ENCODE peak calls at places on chromosomes 11 and 22, in seven cellular contexts. L, P, Y, R, Q, C and D are unnamed samples.

GRCh38 chr11:108496643-108497256 is 1.4 kb downstream of the POGLUT3 start:
- DNase-seq in C (no peak), P (no peak), L (no peak), Q (no peak), Y (no peak), R (no peak), D (peak)

GRCh38 chr22:26398741-26399153 is 30.3 kb upstream of the ASPHD2 start:
- DNase-seq in C (peak), R (peak), Q (peak), Y (peak), P (no peak), L (peak), D (peak)

GRCh38 chr11:28384418-28384817 is 276.2 kb downstream of the METTL15 start:
- DNase-seq in C (no peak), Y (no peak), Q (no peak), L (peak), P (no peak), R (no peak), D (no peak)

GRCh38 chr11:13135385-13136271 is 126.5 kb downstream of the RASSF10 start:
- DNase-seq in C (no peak), L (peak), Q (no peak), P (no peak), Y (no peak), R (no peak), D (no peak)

GRCh38 chr11:68074584-68075352 is 35.9 kb downstream of the TCIRG1 start:
- DNase-seq in Y (no peak), Q (no peak), P (no peak), R (no peak), C (no peak), L (no peak), D (no peak)

GRCh38 chr11:30282289-30282631 is 40.6 kb upstream of the ARL14EP start:
- DNase-seq in R (no peak), Q (no peak), P (no peak), C (peak), Y (no peak), L (no peak), D (no peak)

GRCh38 chr22:31130873-31131272 is 8.1 kb downstream of the INPP5J start:
- DNase-seq in Y (no peak), L (no peak), P (no peak), Q (peak), C (no peak), R (no peak), D (no peak)

GRCh38 chr11:20467458-20468185 is 80.1 kb downstream of the PRMT3 start:
- DNase-seq in R (no peak), C (no peak), L (no peak), Y (no peak), P (no peak), Q (no peak), D (no peak)

GRCh38 chr22:33438273-33438672 is 380.1 kb upstream of the SYN3 start:
- DNase-seq in Q (no peak), R (no peak), Y (peak), L (peak), C (no peak), P (no peak), D (peak)

GRCh38 chr11:64206457-64207246 is at the start of gene FERMT3:
- DNase-seq in C (peak), R (peak), L (no peak), Y (peak), Q (peak), P (peak), D (peak)

GRCh38 chr11:91163619-91164451 is 941.0 kb upstream of the CHORDC1 start:
- DNase-seq in L (peak), C (no peak), R (no peak), P (no peak), Y (no peak), Q (no peak), D (no peak)

GRCh38 chr11:44673691-44674090 is 53.1 kb upstream of the TSPAN18 start:
- DNase-seq in Q (no peak), P (no peak), C (no peak), L (no peak), Y (no peak), R (no peak), D (peak)

GRCh38 chr22:26671317-26672059 is 14.1 kb downstream of the MIAT start:
- DNase-seq in C (peak), P (peak), Y (peak), Q (peak), L (no peak), R (no peak), D (no peak)

GRCh38 chr11:364991-365390 is 4.3 kb upstream of the B4GALNT4 start:
- DNase-seq in Y (no peak), R (no peak), L (no peak), Q (no peak), P (no peak), C (no peak), D (no peak)

GRCh38 chr11:82796970-82797594 is 63.4 kb upstream of the FAM181B start:
- DNase-seq in Q (no peak), L (no peak), P (peak), R (no peak), Y (no peak), C (peak), D (no peak)

GRCh38 chr11:78630561-78631303 is 56.1 kb upstream of the NARS2 start:
- DNase-seq in Y (no peak), R (no peak), C (no peak), L (no peak), P (no peak), Q (no peak), D (no peak)

GRCh38 chr11:79950741-79951140 is 509.9 kb upstream of the TENM4 start:
- DNase-seq in P (no peak), Y (no peak), L (no peak), C (no peak), R (no peak), Q (no peak), D (no peak)

GRCh38 chr11:123729602-123730001 is 11.9 kb downstream of the ZNF202 start:
- DNase-seq in L (no peak), C (no peak), R (no peak), Q (no peak), P (no peak), Y (no peak), D (no peak)

GRCh38 chr11:6635082-6635932 is 16.1 kb upstream of the TPP1 start:
- DNase-seq in L (no peak), Y (peak), Q (no peak), R (no peak), P (peak), C (peak), D (peak)

GRCh38 chr11:64848779-64849599 is 4.5 kb upstream of the CDC42BPG start:
- DNase-seq in R (no peak), Q (peak), L (no peak), Y (no peak), C (peak), P (no peak), D (peak)

GRCh38 chr22:21921729-21922128 is 30.9 kb downstream of the PPM1F start:
- DNase-seq in R (no peak), C (no peak), P (no peak), Q (no peak), L (no peak), Y (no peak), D (no peak)

GRCh38 chr11:64561984-64562722 is 28.9 kb upstream of the SLC22A12 start:
- DNase-seq in L (no peak), C (no peak), R (no peak), P (no peak), Q (no peak), Y (no peak), D (no peak)

GRCh38 chr11:13388741-13389140 is 74.3 kb downstream of the BTBD10 start:
- DNase-seq in P (no peak), Q (no peak), C (no peak), R (no peak), Y (no peak), L (no peak), D (no peak)

GRCh38 chr11:71249301-71249700 is 3.1 kb downstream of the SHANK2 start:
- DNase-seq in L (no peak), P (no peak), C (no peak), R (no peak), Y (no peak), Q (peak), D (no peak)

GRCh38 chr22:28329582-28330073 is 350.0 kb downstream of the TTC28 start:
- DNase-seq in Q (no peak), P (no peak), R (no peak), C (no peak), Y (no peak), L (no peak), D (peak)

GRCh38 chr11:111840143-111840542 is 31.2 kb downstream of the ALG9 start:
- DNase-seq in R (no peak), C (no peak), Q (no peak), P (no peak), Y (no peak), L (no peak), D (no peak)

GRCh38 chr11:2158291-2158737 is 2.7 kb downstream of the INS start:
- DNase-seq in Y (no peak), Q (no peak), C (no peak), P (no peak), R (no peak), L (no peak), D (no peak)
- H3K4me3 ChIP-seq in Y (no peak), Q (no peak), C (no peak), P (no peak), R (no peak), L (no peak), D (no peak)

GRCh38 chr11:17012179-17012578 is 2.0 kb downstream of the PLEKHA7 start:
- DNase-seq in P (no peak), C (no peak), R (no peak), Q (no peak), L (no peak), Y (no peak), D (no peak)

GRCh38 chr11:17010851-17011420 is 3.3 kb downstream of the PLEKHA7 start:
- DNase-seq in P (no peak), C (no peak), Y (no peak), Q (no peak), R (no peak), L (no peak), D (no peak)

GRCh38 chr11:17013548-17014320 is 480 bp downstream of the PLEKHA7 start:
- DNase-seq in L (no peak), C (peak), R (peak), Q (peak), P (no peak), Y (no peak), D (no peak)

GRCh38 chr11:17014321-17014773 is at the start of gene PLEKHA7:
- DNase-seq in C (peak), R (no peak), Q (peak), L (peak), P (no peak), Y (no peak), D (no peak)

DNA sequence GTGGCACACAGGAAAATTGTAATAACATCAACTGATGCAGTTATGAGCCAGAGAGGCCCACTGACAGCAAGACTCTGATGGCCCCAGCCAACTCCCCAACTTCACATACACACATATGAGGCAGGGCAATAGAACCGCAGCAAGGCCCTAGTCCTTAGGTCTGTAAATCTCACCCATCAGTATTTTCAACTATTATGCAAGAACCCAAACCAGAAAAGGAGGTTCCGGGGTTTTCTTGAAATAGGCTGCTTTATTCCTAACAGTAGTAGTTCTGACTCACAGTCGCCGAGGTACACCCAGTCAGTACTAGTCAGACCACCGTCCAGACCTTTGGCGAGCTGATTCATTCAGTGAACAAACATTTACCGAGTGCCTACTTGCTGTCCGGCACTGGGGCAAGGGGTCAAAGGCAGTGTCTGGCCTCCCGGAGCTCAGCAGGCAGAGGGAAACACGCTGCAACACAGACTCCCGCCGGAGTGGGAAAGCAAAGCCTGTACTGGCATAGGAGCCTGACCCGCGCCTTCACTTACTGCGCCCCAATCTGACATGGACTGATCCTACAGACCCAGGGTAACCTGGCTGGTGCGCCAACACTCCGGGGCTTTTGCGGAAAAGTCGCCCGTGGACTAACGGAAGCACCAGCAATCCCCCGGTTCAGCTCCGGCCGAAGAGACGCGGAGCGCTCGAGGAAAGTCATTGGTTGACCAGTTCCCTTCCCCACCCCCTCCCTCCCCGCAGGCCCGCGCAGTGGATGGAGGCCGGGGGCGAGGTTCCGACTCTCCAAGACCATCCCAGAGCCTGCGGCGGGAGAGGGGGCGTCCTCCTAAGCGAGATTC is 1.3 kb downstream of the PLEKHA7 start:
- DNase-seq in L (peak), R (peak), C (peak), Y (peak), Q (peak), P (peak), D (no peak)
- TF ChIP-seq POLR2A in L (no peak), R (no peak), C (peak), Y (peak), Q (no peak), P (no peak), D (no peak)

DNA sequence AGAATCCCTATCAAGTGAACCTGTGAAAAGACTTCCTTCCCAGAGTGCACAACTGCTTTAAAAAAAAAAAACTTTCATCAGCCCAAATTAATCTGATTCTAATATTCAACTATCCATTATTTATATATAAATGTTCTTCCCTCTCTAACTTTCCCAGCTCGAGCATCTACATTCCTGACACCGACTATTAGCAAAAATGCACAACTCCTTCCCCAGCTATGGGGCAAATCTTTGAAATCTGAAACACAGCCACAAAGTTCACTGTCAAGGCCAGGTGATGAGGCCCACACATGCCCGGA is 2.3 kb downstream of the PHF21A start:
- DNase-seq in C (no peak), L (no peak), Y (no peak), R (no peak), P (no peak), Q (no peak), D (no peak)
- H3K4me3 ChIP-seq in C (peak), L (peak), Y (peak), R (peak), P (peak), Q (peak), D (peak)

DNA sequence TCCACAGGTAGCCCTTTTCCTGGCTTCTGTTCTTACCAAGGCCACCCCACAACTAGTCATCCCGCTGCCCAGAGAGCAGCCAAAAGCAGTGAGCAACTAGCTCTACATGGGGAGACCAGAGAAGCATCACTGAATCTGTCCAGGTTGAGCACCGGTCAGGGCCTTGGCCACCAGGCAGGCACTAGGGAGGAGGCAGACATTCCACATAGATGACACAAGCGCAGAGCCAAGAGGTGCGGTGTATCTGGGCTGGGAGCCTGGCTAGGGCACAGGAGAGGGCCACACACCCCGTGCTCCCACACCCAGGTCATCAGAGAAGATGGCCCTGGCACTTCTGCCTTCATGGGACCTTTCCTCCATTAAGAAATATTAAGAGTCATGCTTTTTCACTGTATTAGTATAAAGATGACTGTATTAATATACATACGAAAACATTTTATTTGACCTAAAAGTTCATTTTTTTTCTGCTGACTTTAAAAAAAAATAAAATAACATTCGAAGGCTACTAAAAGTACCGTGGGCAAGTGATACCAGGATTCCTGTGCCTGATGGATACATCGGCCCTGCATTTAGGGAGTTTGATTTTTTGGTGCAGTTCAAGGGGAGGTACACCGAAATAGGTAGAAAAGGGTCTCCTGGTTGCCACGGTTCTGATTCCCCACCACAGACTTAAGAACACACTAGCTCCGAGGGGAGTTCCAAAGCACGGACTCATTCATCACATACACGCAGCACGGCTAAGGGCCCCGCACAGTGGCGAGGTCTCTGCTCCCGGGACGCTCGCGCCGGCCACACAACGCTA is 1.2 kb downstream of the DGCR2 start:
- DNase-seq in Y (no peak), R (peak), P (peak), C (peak), L (peak), Q (peak), D (no peak)
- TF ChIP-seq POLR2A in Y (no peak), R (no peak), P (no peak), C (peak), L (no peak), Q (no peak), D (no peak)

GRCh38 chr22:25388866-25389540 is 169.6 kb downstream of the CRYBB2 start:
- DNase-seq in P (no peak), C (no peak), R (no peak), L (no peak), Y (no peak), Q (no peak), D (peak)
- H3K4me3 ChIP-seq in P (no peak), C (no peak), R (no peak), L (no peak), Y (no peak), Q (no peak), D (no peak)

GRCh38 chr11:33015621-33016551 is at the start of gene DEPDC7:
- DNase-seq in P (peak), Y (peak), Q (peak), R (peak), C (peak), L (peak), D (peak)
- TF ChIP-seq POLR2A in P (peak), Y (no peak), Q (no peak), R (no peak), C (no peak), L (peak), D (no peak)

GRCh38 chr11:1481861-1482441 is 4.6 kb downstream of the MOB2 start:
- DNase-seq in C (no peak), Q (no peak), P (peak), L (no peak), R (no peak), Y (peak), D (no peak)

GRCh38 chr11:1484061-1484671 is 2.4 kb downstream of the MOB2 start:
- DNase-seq in P (no peak), C (no peak), Q (no peak), Y (peak), L (no peak), R (no peak), D (no peak)

GRCh38 chr11:1482581-1483444 is 3.8 kb downstream of the MOB2 start:
- DNase-seq in R (no peak), Q (peak), Y (peak), C (no peak), L (no peak), P (peak), D (no peak)

GRCh38 chr11:1484716-1485503 is 1.7 kb downstream of the MOB2 start:
- DNase-seq in L (no peak), R (no peak), Y (no peak), Q (no peak), P (peak), C (no peak), D (no peak)

DNA sequence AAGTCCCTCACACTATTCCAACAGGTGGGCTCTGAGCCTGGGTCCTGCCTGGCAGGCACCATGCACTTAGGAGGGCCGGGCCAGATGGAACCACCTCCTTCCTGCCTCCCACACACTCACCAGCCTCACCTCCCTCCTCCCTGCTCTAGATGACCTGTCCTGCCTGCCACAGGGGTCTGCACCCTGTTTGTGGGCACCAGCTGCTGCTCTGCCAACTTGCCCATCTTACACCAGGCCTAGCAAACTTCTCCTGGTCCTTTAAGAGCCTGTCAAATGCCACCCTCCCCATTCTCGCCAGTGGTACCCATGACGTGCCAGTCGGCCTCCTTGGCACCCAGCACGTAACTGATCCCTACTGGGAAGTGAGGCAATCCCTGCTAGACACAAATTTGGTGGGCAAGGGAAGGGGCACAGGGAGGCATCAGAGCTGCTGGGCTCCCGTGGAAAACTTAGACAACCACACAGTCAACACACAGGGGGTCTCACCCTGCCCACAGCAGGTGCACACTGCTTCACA is 3.1 kb downstream of the MOB2 start:
- DNase-seq in L (no peak), Y (peak), Q (no peak), R (no peak), P (no peak), C (no peak), D (no peak)
- H3K4me3 ChIP-seq in L (no peak), Y (no peak), Q (no peak), R (no peak), P (no peak), C (no peak), D (no peak)

DNA sequence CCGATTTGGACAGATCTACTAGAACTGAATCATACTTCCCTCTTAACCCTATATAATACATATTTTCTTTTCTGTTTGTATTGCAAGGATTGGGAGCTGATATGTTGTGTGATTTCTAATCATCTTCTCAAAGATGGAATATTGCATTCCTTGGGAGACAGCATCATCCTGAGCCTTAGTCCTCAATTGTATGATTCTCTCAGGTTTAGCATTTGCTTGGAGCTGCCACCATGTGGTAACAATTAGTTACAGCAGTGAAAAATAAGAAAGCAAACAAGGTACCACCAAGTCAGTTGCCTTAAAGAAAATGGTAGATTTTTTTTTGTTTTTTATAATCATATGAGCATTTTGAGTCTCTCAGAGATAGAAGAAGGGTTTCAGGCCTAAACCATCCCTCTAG is 11.9 kb downstream of the SNX19 start:
- DNase-seq in R (no peak), L (no peak), P (no peak), Y (no peak), C (no peak), Q (no peak), D (no peak)
- TF ChIP-seq POLR2A in R (no peak), L (no peak), P (no peak), Y (no peak), C (no peak), Q (no peak), D (no peak)

GRCh38 chr11:119416606-119417580 is 6.1 kb downstream of the THY1 start:
- DNase-seq in L (no peak), Y (no peak), Q (no peak), P (no peak), R (no peak), C (no peak), D (no peak)
- H3K4me3 ChIP-seq in L (no peak), Y (no peak), Q (no peak), P (no peak), R (no peak), C (no peak), D (no peak)